ENCODE peak calls at places on chromosomes 5 and 9, in six cellular contexts. One of them, this sample, is unnamed.

GRCh38 chr5:98940586-98940985 is 11.8 kb upstream of the CHD1 start:
- DNase-seq in H9: no peak
- DNase-seq in IMR-90: peak; percentile 10
- DNase-seq in mesendoderm: peak; percentile 81
- DNase-seq in neuronal stem cell: no peak
- DNase-seq in H1: no peak
- DNase-seq in this sample: peak; percentile 26

GRCh38 chr5:86463339-86463738 is 154.4 kb upstream of the COX7C start:
- DNase-seq in H9: peak; percentile 73
- DNase-seq in IMR-90: no peak
- DNase-seq in mesendoderm: peak; percentile 80
- DNase-seq in neuronal stem cell: no peak
- DNase-seq in H1: peak; percentile 54
- DNase-seq in this sample: no peak

GRCh38 chr5:176508603-176509002 is 28.6 kb downstream of the RNF44 start:
- DNase-seq in H9: no peak
- DNase-seq in IMR-90: peak; percentile 55
- DNase-seq in mesendoderm: no peak
- DNase-seq in neuronal stem cell: no peak
- DNase-seq in H1: no peak
- DNase-seq in this sample: peak; percentile 20

GRCh38 chr9:101477736-101478135 is 42.2 kb upstream of the ALDOB start:
- DNase-seq in H9: no peak
- DNase-seq in IMR-90: peak; percentile 51
- DNase-seq in mesendoderm: no peak
- DNase-seq in neuronal stem cell: no peak
- DNase-seq in H1: no peak
- DNase-seq in this sample: no peak

GRCh38 chr5:110087829-110088228 is 398.1 kb downstream of the MAN2A1 start:
- DNase-seq in H9: no peak
- DNase-seq in IMR-90: no peak
- DNase-seq in mesendoderm: no peak
- DNase-seq in neuronal stem cell: no peak
- DNase-seq in H1: no peak
- DNase-seq in this sample: peak; percentile 40

GRCh38 chr9:108473209-108474112 is 382.3 kb downstream of the ACTL7B start:
- DNase-seq in H9: no peak
- DNase-seq in IMR-90: peak; percentile 61
- DNase-seq in mesendoderm: peak; percentile 4
- DNase-seq in neuronal stem cell: no peak
- DNase-seq in H1: no peak
- DNase-seq in this sample: peak; percentile 66

GRCh38 chr9:73093740-73094379 is 57.8 kb upstream of the ANXA1 start:
- DNase-seq in H9: no peak
- DNase-seq in IMR-90: peak; percentile 1
- DNase-seq in mesendoderm: no peak
- DNase-seq in neuronal stem cell: no peak
- DNase-seq in H1: no peak
- DNase-seq in this sample: peak; percentile 23

GRCh38 chr5:13251623-13252367 is 692.7 kb downstream of the DNAH5 start:
- DNase-seq in H9: peak; percentile 46
- DNase-seq in IMR-90: no peak
- DNase-seq in mesendoderm: peak; percentile 16
- DNase-seq in neuronal stem cell: no peak
- DNase-seq in H1: no peak
- DNase-seq in this sample: no peak

GRCh38 chr9:77751341-77752091 is 103.4 kb upstream of the GNA14 start:
- DNase-seq in H9: peak; percentile 45
- DNase-seq in IMR-90: peak; percentile 81
- DNase-seq in mesendoderm: peak; percentile 81
- DNase-seq in neuronal stem cell: peak; percentile 30
- DNase-seq in H1: no peak
- DNase-seq in this sample: peak; percentile 74

GRCh38 chr9:124006448-124007156 is 5.0 kb upstream of the LHX2 start:
- DNase-seq in H9: no peak
- DNase-seq in IMR-90: no peak
- DNase-seq in mesendoderm: peak; percentile 73
- DNase-seq in neuronal stem cell: peak; percentile 27
- DNase-seq in H1: no peak
- DNase-seq in this sample: no peak

GRCh38 chr9:124005372-124005771 is 6.2 kb upstream of the LHX2 start:
- DNase-seq in H9: peak; percentile 81
- DNase-seq in IMR-90: no peak
- DNase-seq in mesendoderm: peak; percentile 56
- DNase-seq in neuronal stem cell: peak; percentile 30
- DNase-seq in H1: no peak
- DNase-seq in this sample: no peak

GRCh38 chr9:124007157-124007460 is 4.5 kb upstream of the LHX2 start:
- DNase-seq in H9: no peak
- DNase-seq in IMR-90: no peak
- DNase-seq in mesendoderm: no peak
- DNase-seq in neuronal stem cell: peak; percentile 29
- DNase-seq in H1: no peak
- DNase-seq in this sample: no peak

GRCh38 chr9:124003636-124004349 is 7.8 kb upstream of the LHX2 start:
- DNase-seq in H9: no peak
- DNase-seq in IMR-90: no peak
- DNase-seq in mesendoderm: peak; percentile 16
- DNase-seq in neuronal stem cell: no peak
- DNase-seq in H1: no peak
- DNase-seq in this sample: no peak

GRCh38 chr9:124004608-124005007 is 7.0 kb upstream of the LHX2 start:
- DNase-seq in H9: no peak
- DNase-seq in IMR-90: no peak
- DNase-seq in mesendoderm: no peak
- DNase-seq in neuronal stem cell: no peak
- DNase-seq in H1: no peak
- DNase-seq in this sample: no peak
- H3K4me1 ChIP-seq in H9: peaks cover 6% of the 10 kb centered on the region
- H3K4me1 ChIP-seq in IMR-90: no peaks in the 10 kb centered on the region
- H3K4me1 ChIP-seq in mesendoderm: peaks cover 8% of the 10 kb centered on the region
- H3K4me1 ChIP-seq in neuronal stem cell: peaks cover 13% of the 10 kb centered on the region
- H3K4me1 ChIP-seq in H1: peaks cover 2% of the 10 kb centered on the region
- H3K4me1 ChIP-seq in this sample: peaks cover 14% of the 10 kb centered on the region

GRCh38 chr5:81077105-81077504 is 116.9 kb downstream of the RASGRF2 start:
- DNase-seq in H9: no peak
- DNase-seq in IMR-90: no peak
- DNase-seq in mesendoderm: no peak
- DNase-seq in neuronal stem cell: no peak
- DNase-seq in H1: no peak
- DNase-seq in this sample: no peak

GRCh38 chr5:81075041-81075440 is 114.9 kb downstream of the RASGRF2 start:
- DNase-seq in H9: no peak
- DNase-seq in IMR-90: no peak
- DNase-seq in mesendoderm: no peak
- DNase-seq in neuronal stem cell: no peak
- DNase-seq in H1: no peak
- DNase-seq in this sample: no peak

GRCh38 chr5:81078930-81079329 is 118.8 kb downstream of the RASGRF2 start:
- DNase-seq in H9: no peak
- DNase-seq in IMR-90: no peak
- DNase-seq in mesendoderm: no peak
- DNase-seq in neuronal stem cell: no peak
- DNase-seq in H1: no peak
- DNase-seq in this sample: no peak

GRCh38 chr5:81081461-81081835 is 121.3 kb downstream of the RASGRF2 start:
- DNase-seq in H9: no peak
- DNase-seq in IMR-90: no peak
- DNase-seq in mesendoderm: no peak
- DNase-seq in neuronal stem cell: no peak
- DNase-seq in H1: no peak
- DNase-seq in this sample: no peak

GRCh38 chr5:81080809-81081460 is 120.8 kb downstream of the RASGRF2 start:
- DNase-seq in H9: no peak
- DNase-seq in IMR-90: no peak
- DNase-seq in mesendoderm: no peak
- DNase-seq in neuronal stem cell: no peak
- DNase-seq in H1: no peak
- DNase-seq in this sample: no peak
- H3K23ac ChIP-seq in H9: no peak overlapping the region
- H3K23ac ChIP-seq in IMR-90: no peak overlapping the region
- H3K23ac ChIP-seq in mesendoderm: no peak overlapping the region
- H3K23ac ChIP-seq in neuronal stem cell: no peak overlapping the region
- H3K23ac ChIP-seq in H1: no peak overlapping the region
- H3K23ac ChIP-seq in this sample: no peak overlapping the region

DNA sequence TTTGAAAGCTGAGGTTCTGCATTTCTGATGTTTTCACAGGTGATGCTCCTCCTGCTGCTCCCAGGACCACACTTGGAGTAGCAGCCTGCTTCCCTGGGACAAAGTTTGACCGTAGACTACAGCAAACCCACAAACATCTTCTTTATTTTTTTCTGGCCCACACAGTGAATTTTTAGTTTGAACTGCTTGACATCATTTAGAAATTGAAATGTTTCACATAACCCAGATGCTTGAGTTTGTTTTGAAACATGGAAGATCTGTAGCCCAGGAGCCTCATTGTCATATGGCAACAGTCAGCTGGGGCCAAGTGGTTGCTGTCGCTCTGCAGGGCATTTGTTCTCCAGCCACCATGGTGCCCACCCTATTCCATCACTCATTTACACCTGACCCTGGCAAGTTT is 8.4 kb downstream of the SH3TC2 start:
- DNase-seq in H9: no peak
- DNase-seq in IMR-90: peak; percentile 49
- DNase-seq in mesendoderm: no peak
- DNase-seq in neuronal stem cell: no peak
- DNase-seq in H1: no peak
- DNase-seq in this sample: no peak
- H2BK5ac ChIP-seq in H9: no peak overlapping the region
- H2BK5ac ChIP-seq in IMR-90: peak overlapping the region; percentile 34
- H2BK5ac ChIP-seq in mesendoderm: no peak overlapping the region
- H2BK5ac ChIP-seq in neuronal stem cell: no peak overlapping the region
- H2BK5ac ChIP-seq in H1: no peak overlapping the region
- H2BK5ac ChIP-seq in this sample: no peak overlapping the region

GRCh38 chr9:120443489-120443888 is 136.5 kb downstream of the CDK5RAP2 start:
- DNase-seq in H9: no peak
- DNase-seq in IMR-90: peak; percentile 89
- DNase-seq in mesendoderm: no peak
- DNase-seq in neuronal stem cell: no peak
- DNase-seq in H1: no peak
- DNase-seq in this sample: peak; percentile 53
- H3K4me1 ChIP-seq in H9: no peaks in the 10 kb centered on the region
- H3K4me1 ChIP-seq in IMR-90: peaks cover 20% of the 10 kb centered on the region
- H3K4me1 ChIP-seq in mesendoderm: no peaks in the 10 kb centered on the region
- H3K4me1 ChIP-seq in neuronal stem cell: no peaks in the 10 kb centered on the region
- H3K4me1 ChIP-seq in H1: no peaks in the 10 kb centered on the region
- H3K4me1 ChIP-seq in this sample: peaks cover 7% of the 10 kb centered on the region

GRCh38 chr5:78317515-78317914 is 23.0 kb upstream of the AP3B1 start:
- DNase-seq in H9: no peak
- DNase-seq in IMR-90: no peak
- DNase-seq in mesendoderm: no peak
- DNase-seq in neuronal stem cell: no peak
- DNase-seq in H1: no peak
- DNase-seq in this sample: no peak
- H3K23ac ChIP-seq in H9: no peak overlapping the region
- H3K23ac ChIP-seq in IMR-90: no peak overlapping the region
- H3K23ac ChIP-seq in mesendoderm: no peak overlapping the region
- H3K23ac ChIP-seq in neuronal stem cell: no peak overlapping the region
- H3K23ac ChIP-seq in H1: no peak overlapping the region
- H3K23ac ChIP-seq in this sample: no peak overlapping the region

GRCh38 chr5:103089272-103089671 is 30.7 kb downstream of the GIN1 start:
- DNase-seq in H9: no peak
- DNase-seq in IMR-90: no peak
- DNase-seq in mesendoderm: no peak
- DNase-seq in neuronal stem cell: no peak
- DNase-seq in H1: no peak
- DNase-seq in this sample: no peak

GRCh38 chr5:103090791-103091190 is 29.1 kb downstream of the GIN1 start:
- DNase-seq in H9: no peak
- DNase-seq in IMR-90: no peak
- DNase-seq in mesendoderm: no peak
- DNase-seq in neuronal stem cell: no peak
- DNase-seq in H1: no peak
- DNase-seq in this sample: no peak

DNA sequence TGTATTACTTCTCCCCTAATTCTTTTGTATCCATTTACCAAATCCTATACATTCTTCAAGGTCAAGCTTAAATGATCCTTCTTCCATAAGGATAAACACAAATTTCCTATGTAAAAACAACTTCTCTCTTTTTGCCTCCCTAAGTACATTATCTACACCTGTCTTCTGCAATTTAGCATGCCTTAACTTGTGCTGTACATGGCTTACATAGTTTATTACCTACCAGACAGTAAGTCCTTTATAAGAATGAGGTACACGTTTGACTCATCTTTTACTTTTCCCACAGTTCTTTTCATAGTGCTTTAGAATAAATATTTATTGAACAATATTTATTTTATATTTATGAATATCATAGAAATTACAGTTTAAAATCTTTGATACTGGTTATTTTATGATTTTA is 33.4 kb downstream of the GIN1 start:
- DNase-seq in H9: no peak
- DNase-seq in IMR-90: no peak
- DNase-seq in mesendoderm: no peak
- DNase-seq in neuronal stem cell: no peak
- DNase-seq in H1: no peak
- DNase-seq in this sample: no peak
- H2BK5ac ChIP-seq in H9: no peak overlapping the region
- H2BK5ac ChIP-seq in IMR-90: no peak overlapping the region
- H2BK5ac ChIP-seq in mesendoderm: no peak overlapping the region
- H2BK5ac ChIP-seq in neuronal stem cell: no peak overlapping the region
- H2BK5ac ChIP-seq in H1: no peak overlapping the region
- H2BK5ac ChIP-seq in this sample: no peak overlapping the region

GRCh38 chr9:137604345-137605145 is 941 bp upstream of the ARRDC1 start:
- DNase-seq in H9: no peak
- DNase-seq in IMR-90: no peak
- DNase-seq in mesendoderm: no peak
- DNase-seq in neuronal stem cell: no peak
- DNase-seq in H1: no peak
- DNase-seq in this sample: no peak

GRCh38 chr9:137606734-137607138 is 1.2 kb downstream of the ARRDC1 start:
- DNase-seq in H9: no peak
- DNase-seq in IMR-90: no peak
- DNase-seq in mesendoderm: no peak
- DNase-seq in neuronal stem cell: no peak
- DNase-seq in H1: no peak
- DNase-seq in this sample: no peak

GRCh38 chr9:137605146-137606004 is at the start of gene ARRDC1:
- DNase-seq in H9: peak; percentile 96
- DNase-seq in IMR-90: peak; percentile 85
- DNase-seq in mesendoderm: peak; percentile 95
- DNase-seq in neuronal stem cell: peak; percentile 92
- DNase-seq in H1: peak; percentile 86
- DNase-seq in this sample: peak; percentile 91

GRCh38 chr9:137606005-137606601 is 617 bp downstream of the ARRDC1 start:
- DNase-seq in H9: no peak
- DNase-seq in IMR-90: no peak
- DNase-seq in mesendoderm: no peak
- DNase-seq in neuronal stem cell: no peak
- DNase-seq in H1: no peak
- DNase-seq in this sample: no peak

GRCh38 chr9:137607141-137607857 is 1.8 kb downstream of the ARRDC1 start:
- DNase-seq in H9: no peak
- DNase-seq in IMR-90: peak; percentile 33
- DNase-seq in mesendoderm: no peak
- DNase-seq in neuronal stem cell: no peak
- DNase-seq in H1: no peak
- DNase-seq in this sample: peak; percentile 36
- H3K4me1 ChIP-seq in H9: no peaks in the 10 kb centered on the region
- H3K4me1 ChIP-seq in IMR-90: peaks cover 23% of the 10 kb centered on the region
- H3K4me1 ChIP-seq in mesendoderm: peaks cover 3% of the 10 kb centered on the region
- H3K4me1 ChIP-seq in neuronal stem cell: peaks cover 13% of the 10 kb centered on the region
- H3K4me1 ChIP-seq in H1: peaks cover 15% of the 10 kb centered on the region
- H3K4me1 ChIP-seq in this sample: peaks cover 40% of the 10 kb centered on the region

GRCh38 chr5:115543365-115543700 is 1.2 kb downstream of the FEM1C start:
- DNase-seq in H9: no peak
- DNase-seq in IMR-90: no peak
- DNase-seq in mesendoderm: no peak
- DNase-seq in neuronal stem cell: no peak
- DNase-seq in H1: no peak
- DNase-seq in this sample: peak; percentile 26
- H3K23ac ChIP-seq in H9: no peak overlapping the region
- H3K23ac ChIP-seq in IMR-90: peak overlapping the region; percentile 81
- H3K23ac ChIP-seq in mesendoderm: peak overlapping the region; percentile 48
- H3K23ac ChIP-seq in neuronal stem cell: no peak overlapping the region
- H3K23ac ChIP-seq in H1: no peak overlapping the region
- H3K23ac ChIP-seq in this sample: no peak overlapping the region

This sample was measured in mesenchymal stem cell.